ENCODE peak calls at places on chromosomes 12 and 14, in five cellular contexts. E, Z, X, A and M are unnamed samples.

GRCh38 chr14:93510030-93510429 is 79.3 kb downstream of the UNC79 start:
- DNase-seq in E (no peak), A (no peak), X (no peak), Z (no peak), M (no peak)

GRCh38 chr12:91007531-91008290 is 2.9 kb upstream of the EPYC start:
- DNase-seq in X (no peak), Z (no peak), E (no peak), A (peak; percentile 41), M (no peak)

GRCh38 chr12:62957233-62957953 is 22.4 kb upstream of the PPM1H start:
- DNase-seq in E (peak; percentile 75), A (no peak), Z (peak; percentile 21), X (peak; percentile 24), M (no peak)

GRCh38 chr12:123900898-123901376 is 71.7 kb downstream of the CCDC92 start:
- DNase-seq in X (no peak), Z (no peak), A (no peak), E (no peak), M (peak; percentile 61)

GRCh38 chr14:103627073-103628025 is 1.7 kb upstream of the KLC1 start:
- DNase-seq in X (no peak), A (no peak), E (no peak), Z (no peak), M (no peak)

GRCh38 chr14:100850841-100851585 is 25.1 kb downstream of the MEG3 start:
- DNase-seq in E (peak; percentile 48), Z (peak; percentile 71), X (peak; percentile 78), A (no peak), M (peak; percentile 86)

GRCh38 chr14:64247186-64247585 is 47.0 kb downstream of the ESR2 start:
- DNase-seq in X (no peak), A (no peak), E (no peak), Z (no peak), M (no peak)

GRCh38 chr14:51210594-51210993 is 29.5 kb upstream of the TMX1 start:
- DNase-seq in E (no peak), X (no peak), Z (no peak), A (no peak), M (no peak)

GRCh38 chr12:14630793-14631192 is 63.1 kb upstream of the PLBD1 start:
- DNase-seq in E (no peak), Z (no peak), A (no peak), X (no peak), M (no peak)

GRCh38 chr14:67943947-67944346 is 124.4 kb downstream of the RAD51B start:
- DNase-seq in Z (peak; percentile 92), E (peak; percentile 73), X (peak; percentile 79), A (peak; percentile 49), M (peak; percentile 61)

GRCh38 chr12:32897688-32898573 is 1.4 kb upstream of the PKP2 start:
- DNase-seq in X (no peak), Z (no peak), E (no peak), A (no peak), M (no peak)

GRCh38 chr12:28172434-28173030 is 17.7 kb upstream of the CCDC91 start:
- DNase-seq in A (no peak), E (peak; percentile 39), X (peak; percentile 69), Z (peak; percentile 73), M (peak; percentile 23)

GRCh38 chr14:55851301-55851700 is 266.9 kb upstream of the PELI2 start:
- DNase-seq in Z (no peak), X (no peak), A (no peak), E (no peak), M (no peak)

GRCh38 chr12:57514720-57515467 is 5.4 kb downstream of the DDIT3 start:
- DNase-seq in E (no peak), Z (no peak), A (no peak), X (no peak), M (no peak)

GRCh38 chr14:102097441-102098135 is 10.7 kb upstream of the HSP90AA1 start:
- DNase-seq in Z (no peak), E (no peak), A (no peak), X (no peak), M (peak; percentile 31)

GRCh38 chr12:52270541-52271070 is 3.8 kb upstream of the KRT86 start:
- DNase-seq in E (no peak), X (no peak), A (no peak), Z (no peak), M (peak; percentile 3)

DNA sequence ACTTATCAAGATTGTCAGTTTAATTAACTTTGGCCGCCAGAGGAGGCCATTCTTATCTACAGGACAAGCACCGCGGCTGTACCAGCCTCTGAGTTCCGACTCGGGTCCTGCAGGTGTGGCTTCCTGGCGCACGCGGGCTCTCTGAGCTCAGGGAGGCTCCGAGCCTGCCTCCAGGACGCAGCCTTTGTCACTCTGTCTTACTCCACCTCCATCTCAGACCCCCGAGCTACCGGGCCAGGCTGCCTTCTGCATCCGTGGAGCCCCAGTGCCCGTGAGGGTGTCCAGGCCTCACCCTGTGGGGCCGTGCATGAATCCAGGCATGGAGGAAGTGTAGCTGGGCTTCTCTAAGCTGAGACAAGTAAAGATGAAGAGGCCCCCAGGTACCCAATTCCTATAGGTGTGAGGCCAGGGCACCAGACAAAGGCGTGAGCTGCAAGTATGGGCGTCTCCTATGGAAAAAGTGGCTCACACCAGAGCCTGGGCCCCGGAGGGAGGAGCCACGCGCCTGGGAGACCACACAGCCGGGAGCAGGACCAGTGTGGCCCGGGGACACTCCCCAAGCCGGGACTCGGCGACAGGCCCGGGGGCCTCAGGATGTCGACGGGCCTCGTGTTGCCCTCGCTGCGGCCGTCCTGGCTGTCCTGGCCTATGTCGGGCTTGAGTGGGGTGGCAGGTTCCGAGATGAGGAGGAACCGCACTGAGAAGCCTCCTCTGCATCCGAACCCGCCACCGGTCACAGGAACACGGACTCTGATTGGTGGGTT is 42.8 kb downstream of the NOC4L start:
- DNase-seq in X (no peak), A (no peak), Z (no peak), E (no peak), M (no peak)
- TF ChIP-seq ESRRA in X (no peak), A (no peak), Z (no peak), E (no peak), M (no peak)

GRCh38 chr12:131223791-131224567 is 270.3 kb downstream of the ADGRD1 start:
- DNase-seq in A (no peak), X (no peak), E (no peak), Z (peak; percentile 79), M (peak; percentile 88)
- TF ChIP-seq ESRRA in A (no peak), X (no peak), E (no peak), Z (no peak), M (no peak)

DNA sequence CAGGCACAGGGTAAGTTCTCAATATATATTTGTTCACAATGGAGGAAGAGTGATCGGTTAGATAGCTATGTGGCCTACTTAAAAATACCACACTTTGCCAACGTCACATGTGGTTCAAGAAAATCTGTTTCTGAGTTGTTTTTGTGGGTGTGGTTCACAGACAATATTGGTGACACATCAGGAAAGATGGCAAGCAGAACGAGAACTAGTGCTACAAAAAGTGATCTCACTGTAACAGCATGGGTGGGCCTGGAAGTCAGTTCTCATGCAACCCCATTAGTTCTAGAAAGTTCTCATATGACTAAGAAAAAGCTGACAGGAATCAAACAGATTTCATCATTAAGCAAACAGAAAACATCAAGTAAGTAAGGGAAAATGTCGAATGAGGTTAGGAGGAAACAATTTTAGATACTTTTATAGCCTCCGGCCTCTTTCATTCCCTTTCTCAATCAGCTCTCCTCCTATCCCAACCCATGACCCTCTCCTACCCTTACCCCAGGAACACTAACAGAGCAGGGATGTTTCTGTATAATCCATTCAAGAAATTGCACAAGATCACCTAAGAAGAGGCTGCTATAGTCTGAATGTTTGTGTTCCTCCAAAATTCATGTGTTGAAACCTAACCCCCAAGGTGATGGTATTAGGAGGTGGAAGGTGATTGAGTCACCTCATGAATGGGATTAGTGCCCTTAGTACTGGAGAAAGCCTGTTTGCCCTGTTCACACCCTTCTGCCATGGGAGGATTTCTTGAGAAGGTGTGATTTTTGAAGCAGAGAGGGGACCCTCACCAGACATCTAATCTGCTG is 15.5 kb upstream of the NTN4 start:
- DNase-seq in X (no peak), E (no peak), A (no peak), Z (peak; percentile 100), M (no peak)
- TF ChIP-seq ESRRA in X (no peak), E (no peak), A (no peak), Z (no peak), M (no peak)

DNA sequence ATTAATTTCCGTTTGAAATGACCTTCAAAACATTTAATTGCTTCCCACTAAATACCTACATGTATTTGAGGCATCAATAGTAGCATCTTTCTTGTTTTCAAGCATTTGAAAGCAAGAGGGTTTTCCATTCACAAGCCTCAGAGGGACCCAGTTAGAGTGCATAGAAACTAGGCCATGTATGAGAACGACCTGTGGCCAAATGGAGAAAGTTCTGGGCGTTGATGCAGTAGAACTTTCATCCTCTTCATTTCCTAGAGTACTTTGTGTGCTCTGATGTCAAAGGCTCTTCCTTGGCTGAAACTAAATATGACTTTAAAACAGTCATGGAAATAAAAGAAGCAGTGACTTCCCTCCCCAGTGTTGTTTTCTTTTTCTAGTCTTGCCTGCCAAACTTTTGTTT is 946 bp upstream of the DHRS7 start:
- DNase-seq in X (no peak), Z (no peak), A (no peak), E (no peak), M (no peak)
- TF ChIP-seq ESRRA in X (no peak), Z (no peak), A (no peak), E (no peak), M (no peak)

DNA sequence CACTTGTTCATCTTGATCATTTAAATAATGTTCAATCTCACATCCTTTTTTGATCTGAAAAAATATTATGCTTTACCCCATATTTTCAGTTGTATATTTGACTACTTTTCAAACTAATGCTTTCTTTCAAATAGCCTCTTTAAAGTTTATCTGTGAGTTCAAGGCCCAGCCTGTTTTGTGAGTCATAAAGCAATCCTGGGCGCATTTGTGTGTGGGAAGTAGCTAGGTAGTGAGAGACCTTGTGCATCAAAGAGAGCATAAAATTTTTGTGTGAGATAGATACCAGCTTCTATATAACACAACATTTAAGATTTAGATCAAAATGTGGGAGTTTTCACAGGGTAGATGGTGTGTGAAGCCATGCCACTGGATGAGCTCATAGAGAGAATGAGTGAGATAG is 405.6 kb downstream of the NAV3 start:
- DNase-seq in X (no peak), Z (no peak), A (no peak), E (no peak), M (no peak)
- TF ChIP-seq ESRRA in X (no peak), Z (no peak), A (no peak), E (no peak), M (no peak)

GRCh38 chr14:30180219-30180618 is 252.6 kb upstream of the PRKD1 start:
- DNase-seq in A (no peak), E (no peak), Z (no peak), X (no peak), M (no peak)
- TF ChIP-seq ESRRA in A (no peak), E (no peak), Z (no peak), X (no peak), M (no peak)